ENCODE peak calls at places on chromosomes 1 and 21, in four cellular contexts. D is A549, P is GM12878, R is K562. V is an unnamed sample.

GRCh38 chr21:38277501-38278111 is 20.8 kb downstream of the KCNJ15 start:
- ATAC-seq in P (no peak), D (peak), R (peak), V (peak)

GRCh38 chr1:111225717-111226400 is 1.7 kb upstream of the CHI3L2 start:
- ATAC-seq in D (no peak), R (no peak), P (no peak), V (no peak)

GRCh38 chr1:207831517-207832327 is 79.2 kb downstream of the CD34 start:
- ATAC-seq in P (peak), D (no peak), R (peak), V (no peak)

GRCh38 chr1:206512521-206513180 is 5.3 kb downstream of the RASSF5 start:
- ATAC-seq in P (no peak), D (no peak), R (no peak), V (no peak)

GRCh38 chr1:81702903-81703302 is 97.8 kb upstream of the ADGRL2 start:
- ATAC-seq in P (peak), R (no peak), D (peak), V (no peak)

GRCh38 chr1:53316742-53317650 is 10.9 kb downstream of the LRP8 start:
- ATAC-seq in R (no peak), P (peak), D (no peak), V (no peak)

GRCh38 chr1:234602334-234603220 is 7.4 kb downstream of the IRF2BP2 start:
- ATAC-seq in D (peak), R (peak), P (peak), V (peak)

GRCh38 chr1:110559157-110559556 is 40.2 kb upstream of the KCNA10 start:
- ATAC-seq in D (no peak), P (no peak), R (no peak), V (no peak)

GRCh38 chr1:57222307-57222706 is 201.6 kb downstream of the DAB1 start:
- ATAC-seq in R (no peak), P (no peak), D (no peak), V (no peak)

GRCh38 chr1:21064057-21064456 is 112.6 kb downstream of the EIF4G3 start:
- ATAC-seq in R (no peak), P (no peak), D (no peak), V (no peak)

GRCh38 chr1:40806724-40807675 is 23.4 kb downstream of the KCNQ4 start:
- ATAC-seq in P (no peak), R (no peak), D (no peak), V (peak)

GRCh38 chr1:16128338-16128741 is 27.5 kb downstream of the EPHA2 start:
- ATAC-seq in R (no peak), D (no peak), P (no peak), V (peak)

GRCh38 chr1:232144696-232145230 is 485.2 kb downstream of the SIPA1L2 start:
- ATAC-seq in P (no peak), R (no peak), D (no peak), V (no peak)

GRCh38 chr1:153465728-153466625 is 5.5 kb upstream of the S100A7 start:
- ATAC-seq in R (peak), P (peak), D (peak), V (peak)

GRCh38 chr21:25360593-25360992 is 246.7 kb downstream of the MRPL39 start:
- ATAC-seq in D (no peak), P (peak), R (no peak), V (no peak)

GRCh38 chr1:67537647-67538018 is 107.4 kb upstream of the SERBP1 start:
- ATAC-seq in R (no peak), D (no peak), P (no peak), V (no peak)

GRCh38 chr1:47545912-47546483 is 108.2 kb downstream of the FOXD2 start:
- ATAC-seq in D (no peak), P (no peak), R (no peak), V (no peak)

GRCh38 chr21:42724226-42724920 is 71.0 kb downstream of the PDE9A start:
- ATAC-seq in D (peak), P (no peak), R (no peak), V (peak)
- TF ChIP-seq EP300 in D (no peak), P (no peak), R (no peak), V (no peak)

GRCh38 chr1:159938905-159939587 is 6.4 kb downstream of the IGSF9 start:
- ATAC-seq in P (no peak), D (no peak), R (no peak), V (no peak)
- H3K27ac ChIP-seq in P (no peak), D (no peak), R (no peak), V (no peak)

DNA sequence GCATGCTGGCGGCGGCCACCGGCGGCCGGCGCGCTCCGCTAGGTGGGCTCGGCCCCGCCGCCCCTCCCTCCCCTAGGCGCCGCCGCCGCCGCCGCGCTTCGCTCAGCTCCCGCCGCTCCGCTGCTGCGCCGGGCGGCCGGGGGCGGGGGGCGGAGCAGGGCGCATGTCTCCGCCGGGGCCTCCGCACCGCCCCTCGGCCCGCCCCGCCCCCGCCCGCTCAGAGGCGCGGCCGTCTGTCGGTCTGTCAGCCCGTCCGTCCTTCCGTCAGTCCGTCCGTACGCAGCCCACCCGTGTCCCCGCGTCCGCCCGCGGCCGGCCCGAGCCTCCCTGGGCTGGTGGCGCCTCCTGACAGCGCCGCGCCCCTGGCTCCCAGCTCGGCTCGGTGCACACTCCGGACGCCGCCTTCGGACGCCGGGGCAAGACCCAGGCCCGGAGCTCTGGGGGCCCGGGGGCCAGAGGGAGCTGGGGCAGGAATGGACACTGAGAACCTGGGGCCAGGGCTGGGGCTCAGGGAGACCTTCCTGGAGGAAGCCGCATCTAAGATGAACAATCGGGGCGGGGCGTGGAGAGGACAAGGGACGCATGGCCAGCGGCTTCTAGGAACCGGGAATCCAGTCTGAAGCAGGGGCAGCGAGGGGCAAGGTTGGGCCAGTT is at the start of gene GPR153:
- ATAC-seq in D (peak), P (peak), R (peak), V (peak)
- TF ChIP-seq POLR2A in D (no peak), P (no peak), R (no peak), V (no peak)

DNA sequence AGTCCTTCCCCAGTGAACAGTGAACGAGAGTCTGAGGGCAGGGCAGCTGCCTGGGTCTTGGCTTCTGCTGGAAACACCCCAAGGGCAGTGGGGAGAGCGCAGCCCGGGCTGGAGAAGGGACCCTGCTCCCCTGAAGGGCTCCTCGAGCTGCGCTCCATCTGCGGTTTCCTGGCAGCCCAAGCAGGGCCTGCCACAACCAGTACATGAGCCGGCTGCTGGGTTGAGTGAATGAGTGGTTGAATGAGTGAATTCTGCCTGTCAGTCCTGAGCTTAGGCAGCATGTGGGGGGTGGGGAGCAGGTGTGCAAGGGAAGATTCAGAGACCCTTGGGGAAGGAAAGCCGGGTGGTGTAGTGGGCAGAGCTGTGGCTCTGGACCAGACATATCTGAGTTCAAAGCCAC is 3.6 kb downstream of the OPRD1 start:
- ATAC-seq in R (peak), D (peak), P (peak), V (no peak)
- TF ChIP-seq EP300 in R (no peak), D (no peak), P (no peak), V (no peak)

GRCh38 chr21:41639766-41640165 is 127.1 kb downstream of the RIPK4 start:
- ATAC-seq in P (no peak), D (no peak), R (no peak), V (no peak)
- H3K27ac ChIP-seq in P (no peak), D (peak), R (no peak), V (peak)

GRCh38 chr1:151457911-151458882 is 1.1 kb downstream of the POGZ start:
- ATAC-seq in D (peak), R (peak), P (peak), V (peak)

GRCh38 chr1:151458936-151459330 is 361 bp downstream of the POGZ start:
- ATAC-seq in P (peak), D (peak), R (peak), V (peak)

GRCh38 chr1:151461694-151462093 is 2.4 kb upstream of the POGZ start:
- ATAC-seq in D (no peak), P (no peak), R (no peak), V (no peak)

GRCh38 chr1:151455966-151456365 is 3.3 kb downstream of the POGZ start:
- ATAC-seq in P (no peak), R (no peak), D (no peak), V (no peak)

GRCh38 chr1:151459331-151460046 is at the start of gene POGZ:
- ATAC-seq in P (peak), R (peak), D (peak), V (peak)
- TF ChIP-seq POLR2A in P (peak), R (no peak), D (peak), V (no peak)

GRCh38 chr1:163844393-163844948 is 522.7 kb downstream of the NUF2 start:
- ATAC-seq in R (no peak), D (no peak), P (no peak), V (no peak)
- TF ChIP-seq EP300 in R (no peak), D (no peak), P (no peak), V (no peak)

DNA sequence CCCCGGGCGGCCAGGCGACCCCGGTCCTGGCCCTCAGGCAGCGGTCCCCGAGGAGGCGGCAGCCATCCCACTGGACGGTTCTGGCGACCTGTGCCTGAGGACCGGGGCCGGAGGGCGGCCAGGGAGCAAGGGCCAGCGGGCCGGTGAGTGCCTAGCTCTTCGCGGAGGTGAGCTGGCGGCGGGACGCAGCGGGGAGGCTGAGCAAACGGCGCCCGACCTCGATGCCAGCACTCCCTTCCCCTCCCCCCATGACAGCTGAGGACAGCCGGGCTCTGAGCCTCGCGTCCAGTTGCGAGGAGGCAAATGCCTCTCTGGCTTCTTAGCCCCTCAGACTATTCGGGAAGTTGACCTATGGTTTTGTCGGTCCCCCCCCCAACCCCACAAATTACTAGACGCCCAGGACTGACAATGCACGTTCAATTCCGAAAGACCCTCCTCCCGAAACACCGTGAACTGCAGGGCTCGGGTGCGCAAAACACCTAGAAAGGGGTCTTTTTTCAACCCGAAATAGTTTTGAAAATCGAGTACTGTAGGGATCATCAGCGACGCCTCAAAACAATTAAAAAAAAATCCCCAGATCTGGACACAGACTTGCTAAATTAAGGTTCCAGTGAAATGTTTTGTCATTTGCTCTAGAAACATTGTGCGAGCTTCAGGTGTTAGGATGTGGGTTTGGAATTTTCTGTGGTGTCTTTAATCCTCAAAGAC is 8.3 kb downstream of the CDKN2C start:
- ATAC-seq in R (peak), D (peak), P (peak), V (peak)
- H3K27ac ChIP-seq in R (peak), D (peak), P (peak), V (peak)

GRCh38 chr1:164558461-164559341 is at the start of gene PBX1:
- ATAC-seq in P (peak), R (peak), D (peak), V (peak)
- TF ChIP-seq POLR2A in P (no peak), R (no peak), D (peak), V (peak)

V was measured in gastroesophageal sphincter.